ENCODE peak calls at places on chromosomes 7 and 10, in nine cellular contexts. W, O, B, F, J, M, P, N and K are unnamed samples.

GRCh38 chr10:97307866-97308780 is 10.9 kb upstream of the FRAT1 start:
- DNase-seq in W (no peak), O (no peak), B (no peak), F (no peak), J (no peak), M (no peak), P (no peak), N (no peak), K (no peak)

GRCh38 chr7:83161186-83161585 is 1.5 kb downstream of the PCLO start:
- DNase-seq in W (no peak), O (no peak), B (peak; percentile 54), F (no peak), J (no peak), M (peak; percentile 13), P (no peak), N (no peak), K (no peak)

GRCh38 chr7:36084485-36085091 is 68.5 kb upstream of the EEPD1 start:
- DNase-seq in W (no peak), O (peak; percentile 8), B (peak; percentile 58), F (peak; percentile 78), J (no peak), M (peak; percentile 68), P (no peak), N (peak; percentile 49), K (peak; percentile 83)

GRCh38 chr10:111129348-111129747 is 52.5 kb downstream of the ADRA2A start:
- DNase-seq in W (no peak), O (no peak), B (no peak), F (no peak), J (no peak), M (no peak), P (no peak), N (peak; percentile 42), K (no peak)

GRCh38 chr10:122446668-122447410 is 7.6 kb upstream of the ARMS2 start:
- DNase-seq in W (no peak), O (no peak), B (no peak), F (no peak), J (no peak), M (no peak), P (no peak), N (no peak), K (no peak)

GRCh38 chr7:12281026-12281425 is 69.9 kb downstream of the TMEM106B start:
- DNase-seq in W (no peak), O (no peak), B (no peak), F (no peak), J (no peak), M (no peak), P (no peak), N (no peak), K (no peak)

GRCh38 chr7:36880108-36880507 is 155.8 kb upstream of the AOAH start:
- DNase-seq in W (no peak), O (no peak), B (no peak), F (no peak), J (no peak), M (no peak), P (no peak), N (no peak), K (no peak)

GRCh38 chr7:5070206-5070605 is 24.5 kb downstream of the RBAK start:
- DNase-seq in W (no peak), O (no peak), B (no peak), F (no peak), J (no peak), M (no peak), P (no peak), N (no peak), K (no peak)

GRCh38 chr7:27149817-27150567 is 2.4 kb downstream of the HOXA3 start:
- DNase-seq in W (no peak), O (no peak), B (no peak), F (no peak), J (peak; percentile 41), M (no peak), P (no peak), N (no peak), K (peak; percentile 51)

DNA sequence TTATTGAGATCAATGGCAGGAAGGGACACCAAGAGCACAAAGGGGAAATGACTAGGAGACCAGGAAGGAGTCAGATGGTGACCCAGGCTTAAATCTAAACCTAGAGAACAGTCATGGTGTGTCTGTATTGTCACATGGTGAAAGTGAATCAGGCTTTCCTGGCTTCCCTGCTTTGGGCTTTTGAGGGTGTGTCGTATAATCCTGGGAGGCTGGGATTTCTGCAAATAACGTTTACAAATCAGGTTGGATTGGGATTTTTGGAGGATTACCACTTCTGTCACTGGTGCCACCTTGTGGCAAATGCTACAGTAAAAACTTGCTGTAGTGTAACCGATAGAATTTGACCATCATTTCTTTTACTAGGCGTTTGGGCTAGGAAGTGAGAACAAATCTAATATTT is 502.6 kb downstream of the NRG3 start:
- DNase-seq in W (no peak), O (no peak), B (peak; percentile 10), F (no peak), J (no peak), M (peak; percentile 44), P (no peak), N (no peak), K (peak; percentile 21)
- TF ChIP-seq CTCF in W (no peak), O (no peak), B (peak; percentile 35), F (no peak), J (peak; percentile 41), M (peak; percentile 59), P (no peak), N (no peak), K (no peak)

GRCh38 chr7:155355745-155356144 is 58.1 kb downstream of the INSIG1 start:
- DNase-seq in W (no peak), O (no peak), B (no peak), F (no peak), J (peak; percentile 28), M (no peak), P (no peak), N (no peak), K (no peak)

GRCh38 chr7:155355176-155355575 is 57.5 kb downstream of the INSIG1 start:
- DNase-seq in W (no peak), O (no peak), B (no peak), F (no peak), J (peak; percentile 38), M (no peak), P (no peak), N (no peak), K (no peak)

GRCh38 chr7:155357573-155358041 is 59.9 kb downstream of the INSIG1 start:
- DNase-seq in W (no peak), O (peak; percentile 37), B (no peak), F (no peak), J (peak; percentile 49), M (no peak), P (no peak), N (no peak), K (no peak)

GRCh38 chr7:155358066-155358947 is 60.6 kb downstream of the INSIG1 start:
- DNase-seq in W (no peak), O (no peak), B (no peak), F (no peak), J (peak; percentile 38), M (no peak), P (no peak), N (no peak), K (no peak)

GRCh38 chr7:155356323-155357105 is 58.8 kb downstream of the INSIG1 start:
- DNase-seq in W (no peak), O (no peak), B (peak; percentile 41), F (no peak), J (peak; percentile 25), M (peak; percentile 76), P (no peak), N (no peak), K (peak; percentile 66)
- TF ChIP-seq CTCF in W (no peak), O (peak; percentile 25), B (peak; percentile 27), F (peak; percentile 30), J (peak; percentile 17), M (peak; percentile 71), P (peak; percentile 5), N (no peak), K (peak; percentile 15)

DNA sequence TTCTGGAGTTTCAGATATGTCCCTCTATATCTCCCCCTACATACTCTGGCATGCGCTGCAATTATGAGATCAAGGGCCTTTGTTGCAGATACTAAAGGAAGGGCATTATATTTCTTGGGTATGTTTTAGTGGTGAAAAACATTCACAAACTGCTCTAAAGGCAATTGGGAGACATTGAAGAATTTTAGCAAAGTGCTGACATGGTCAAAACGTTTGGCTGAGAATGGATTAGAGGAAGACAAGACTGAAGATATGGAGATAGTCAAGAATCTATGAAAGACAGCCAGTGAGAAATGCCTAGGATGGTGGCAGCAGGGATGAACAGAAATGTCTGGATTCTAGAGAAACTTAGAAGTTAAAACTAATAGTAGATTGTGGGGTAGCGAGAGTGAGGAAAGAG is 104.5 kb upstream of the CABCOCO1 start:
- DNase-seq in W (no peak), O (no peak), B (no peak), F (no peak), J (no peak), M (no peak), P (no peak), N (no peak), K (no peak)
- TF ChIP-seq CTCF in W (no peak), O (no peak), B (no peak), F (no peak), J (no peak), M (no peak), P (no peak), N (no peak), K (no peak)

GRCh38 chr10:61472090-61472674 is 19.0 kb upstream of the TMEM26 start:
- DNase-seq in W (no peak), O (no peak), B (no peak), F (no peak), J (no peak), M (no peak), P (no peak), N (no peak), K (no peak)
- TF ChIP-seq CTCF in W (no peak), O (no peak), B (no peak), F (no peak), J (no peak), M (no peak), P (no peak), N (no peak), K (no peak)

GRCh38 chr10:95176101-95176500 is 17.9 kb upstream of the ACSM6 start:
- DNase-seq in W (no peak), O (no peak), B (no peak), F (no peak), J (no peak), M (no peak), P (no peak), N (no peak), K (no peak)
- TF ChIP-seq CTCF in W (no peak), O (no peak), B (no peak), F (no peak), J (no peak), M (peak; percentile 38), P (no peak), N (no peak), K (no peak)

GRCh38 chr7:7438851-7439250 is 96.8 kb downstream of the COL28A1 start:
- DNase-seq in W (no peak), O (peak; percentile 95), B (no peak), F (no peak), J (no peak), M (no peak), P (no peak), N (no peak), K (no peak)
- TF ChIP-seq CTCF in W (no peak), O (no peak), B (no peak), F (no peak), J (no peak), M (no peak), P (no peak), N (no peak), K (no peak)